ENCODE peak calls at places on chromosomes 2 and 18, in four cellular contexts. Y, R, D and F are unnamed samples.
A peak's percentile ranks its signal among the peaks of the same experiment; 100 is the strongest.

GRCh38 chr2:229909090-229909489 is 12.7 kb downstream of the TRIP12 start:
- DNase-seq in Y (no peak), R (no peak), D (no peak), F (no peak)

GRCh38 chr2:15660491-15661294 is 69.0 kb downstream of the DDX1 start:
- DNase-seq in D (no peak), Y (no peak), R (no peak), F (no peak)

GRCh38 chr18:77733292-77733903 is 483.8 kb downstream of the GALR1 start:
- DNase-seq in R (no peak), D (no peak), Y (no peak), F (no peak)

GRCh38 chr2:107811376-107811775 is 15.3 kb upstream of the RGPD4 start:
- DNase-seq in Y (no peak), D (no peak), R (no peak), F (no peak)

GRCh38 chr2:212737773-212738172 is 199.2 kb upstream of the ERBB4 start:
- DNase-seq in Y (no peak), D (no peak), R (no peak), F (no peak)

GRCh38 chr2:2823061-2823753 is 492.1 kb upstream of the MYT1L start:
- DNase-seq in Y (no peak), D (no peak), R (no peak), F (peak; percentile 14)

GRCh38 chr2:238558456-238559099 is 131.9 kb downstream of the ASB1 start:
- DNase-seq in Y (no peak), D (no peak), R (no peak), F (no peak)

GRCh38 chr2:150520887-150521664 is 33.6 kb upstream of the RND3 start:
- DNase-seq in Y (no peak), R (no peak), D (no peak), F (no peak)

GRCh38 chr18:31557446-31557845 is 34.2 kb upstream of the TTR start:
- DNase-seq in D (no peak), R (no peak), Y (no peak), F (no peak)

GRCh38 chr2:102717308-102718018 is 44.4 kb upstream of the TMEM182 start:
- DNase-seq in R (no peak), Y (no peak), D (no peak), F (no peak)

GRCh38 chr18:25896178-25896780 is 194.1 kb downstream of the SS18 start:
- DNase-seq in D (peak; percentile 32), Y (no peak), R (peak; percentile 36), F (peak; percentile 60)

GRCh38 chr2:20635698-20636584 is 15.0 kb downstream of the HS1BP3 start:
- DNase-seq in D (peak; percentile 74), Y (no peak), R (peak; percentile 78), F (peak; percentile 98)

GRCh38 chr2:81334046-81334445 is 1029.5 kb upstream of the LRRTM1 start:
- DNase-seq in D (no peak), R (no peak), Y (no peak), F (no peak)

GRCh38 chr2:234874347-234875046 is 77.3 kb upstream of the SH3BP4 start:
- DNase-seq in D (peak; percentile 49), Y (no peak), R (no peak), F (no peak)

GRCh38 chr2:25912851-25913695 is 34.8 kb upstream of the ASXL2 start:
- DNase-seq in D (no peak), R (no peak), Y (no peak), F (peak; percentile 72)

GRCh38 chr2:172374318-172375240 is 52.8 kb upstream of the ITGA6 start:
- DNase-seq in D (no peak), Y (no peak), R (no peak), F (no peak)

GRCh38 chr2:172373761-172374160 is 53.6 kb upstream of the ITGA6 start:
- DNase-seq in R (no peak), Y (no peak), D (no peak), F (no peak)

GRCh38 chr2:172372436-172372835 is 55.0 kb upstream of the ITGA6 start:
- DNase-seq in R (no peak), D (no peak), Y (no peak), F (peak; percentile 45)

GRCh38 chr2:172370821-172371455 is 56.4 kb upstream of the ITGA6 start:
- DNase-seq in R (no peak), D (no peak), Y (no peak), F (no peak)

GRCh38 chr2:172373076-172373475 is 54.3 kb upstream of the ITGA6 start:
- DNase-seq in D (no peak), Y (no peak), R (no peak), F (no peak)
- TF ChIP-seq REST in D (no peak), Y (no peak), R (no peak), F (no peak)

GRCh38 chr2:144471316-144472045 is 48.4 kb downstream of the ZEB2 start:
- DNase-seq in D (no peak), Y (peak; percentile 19), R (no peak), F (no peak)

GRCh38 chr2:144472046-144472412 is 47.9 kb downstream of the ZEB2 start:
- DNase-seq in R (no peak), Y (no peak), D (no peak), F (no peak)

GRCh38 chr2:144470819-144471218 is 49.1 kb downstream of the ZEB2 start:
- DNase-seq in R (no peak), Y (no peak), D (no peak), F (no peak)

GRCh38 chr2:144474017-144474416 is 45.9 kb downstream of the ZEB2 start:
- DNase-seq in R (no peak), D (no peak), Y (no peak), F (no peak)

DNA sequence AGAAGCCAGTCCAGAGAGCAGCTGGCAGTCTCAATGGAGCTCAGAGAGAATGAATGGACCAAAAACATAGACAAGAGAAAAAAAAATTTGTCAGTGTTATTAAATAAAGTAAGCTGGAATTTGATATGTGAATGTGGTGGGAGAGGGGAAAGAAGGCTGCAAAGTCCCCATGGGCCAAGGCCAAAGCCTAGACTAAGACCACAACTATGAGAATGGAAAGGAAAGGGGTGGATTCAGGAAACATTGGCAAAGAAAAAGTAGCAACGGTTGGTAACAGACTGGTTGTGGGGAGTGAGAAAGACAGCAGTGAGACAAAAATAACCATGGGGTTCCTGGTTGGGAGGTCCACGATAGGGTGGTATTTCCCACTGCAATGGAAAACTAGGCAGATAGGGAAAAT is 47.0 kb downstream of the ZEB2 start:
- DNase-seq in R (no peak), Y (no peak), D (no peak), F (no peak)
- H3K4me3 ChIP-seq in R (no peak overlapping the region), Y (no peak overlapping the region), D (no peak overlapping the region), F (no peak overlapping the region)

GRCh38 chr2:36731941-36732700 is 35.6 kb downstream of the VIT start:
- DNase-seq in R (no peak), Y (no peak), D (no peak), F (peak; percentile 53)

GRCh38 chr2:36737131-36737750 is 40.7 kb downstream of the VIT start:
- DNase-seq in R (no peak), Y (no peak), D (no peak), F (no peak)

GRCh38 chr2:36734304-36734703 is 37.8 kb downstream of the VIT start:
- DNase-seq in R (no peak), D (no peak), Y (no peak), F (no peak)

GRCh38 chr2:36732701-36733036 is 36.2 kb downstream of the VIT start:
- DNase-seq in D (no peak), R (no peak), Y (no peak), F (no peak)

GRCh38 chr2:36733215-36733614 is 36.7 kb downstream of the VIT start:
- DNase-seq in R (no peak), D (no peak), Y (no peak), F (no peak)
- TF ChIP-seq PBX3 in R (no peak), D (no peak), Y (no peak), F (no peak)

GRCh38 chr2:131104487-131105155 is 515 bp upstream of the PLEKHB2 start:
- DNase-seq in D (peak; percentile 64), R (peak; percentile 91), Y (peak; percentile 5), F (peak; percentile 78)
- TF ChIP-seq REST in D (no peak), R (no peak), Y (no peak), F (no peak)

GRCh38 chr2:95075440-95075885 is 46.1 kb downstream of the MRPS5 start:
- DNase-seq in D (no peak), Y (no peak), R (no peak), F (peak; percentile 39)

GRCh38 chr2:95079455-95079776 is 42.2 kb downstream of the MRPS5 start:
- DNase-seq in R (no peak), D (no peak), Y (no peak), F (no peak)

GRCh38 chr2:95077893-95078603 is 43.6 kb downstream of the MRPS5 start:
- DNase-seq in Y (no peak), D (no peak), R (no peak), F (peak; percentile 12)

GRCh38 chr2:95076705-95077520 is 44.7 kb downstream of the MRPS5 start:
- DNase-seq in R (peak; percentile 74), Y (no peak), D (peak; percentile 70), F (peak; percentile 84)

GRCh38 chr2:95077521-95077807 is 44.1 kb downstream of the MRPS5 start:
- DNase-seq in D (no peak), Y (no peak), R (peak; percentile 39), F (peak; percentile 10)
- H3K4me3 ChIP-seq in D (peak overlapping the region; percentile 54), Y (no peak overlapping the region), R (peak overlapping the region; percentile 54), F (no peak overlapping the region)

GRCh38 chr2:82790277-82791021 is 1668.6 kb downstream of the SUCLG1 start:
- DNase-seq in D (peak; percentile 7), Y (no peak), R (peak; percentile 13), F (no peak)

GRCh38 chr2:82795446-82795845 is 1663.6 kb downstream of the SUCLG1 start:
- DNase-seq in R (peak; percentile 29), Y (no peak), D (no peak), F (no peak)

GRCh38 chr2:82792316-82792715 is 1666.8 kb downstream of the SUCLG1 start:
- DNase-seq in R (no peak), Y (no peak), D (no peak), F (no peak)

DNA sequence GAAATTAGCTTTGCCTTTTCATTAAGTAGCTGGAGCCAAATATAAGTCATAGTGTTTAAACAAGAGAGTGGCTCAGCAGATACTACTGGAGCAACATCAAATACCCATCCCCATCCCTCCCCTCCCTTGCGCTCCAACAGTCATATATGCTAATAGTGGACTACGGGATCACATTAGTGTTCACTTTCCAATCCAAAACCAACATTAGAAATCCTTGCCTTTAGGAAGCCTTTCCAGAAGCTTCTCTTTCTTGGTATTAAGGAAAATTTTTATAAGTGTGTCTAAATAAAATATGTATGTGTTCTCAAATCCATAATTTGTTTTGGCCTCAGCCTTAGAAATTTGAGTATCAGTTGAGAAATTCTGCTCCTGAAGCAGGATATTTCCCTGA is 1669.2 kb downstream of the SUCLG1 start:
- DNase-seq in R (no peak), Y (no peak), D (no peak), F (no peak)
- TF ChIP-seq PBX3 in R (no peak), Y (no peak), D (no peak), F (no peak)

GRCh38 chr2:83155826-83156225 is 1303.3 kb downstream of the SUCLG1 start:
- DNase-seq in D (no peak), R (no peak), Y (no peak), F (no peak)
- TF ChIP-seq REST in D (no peak), R (no peak), Y (no peak), F (no peak)